ENCODE peak calls at places on chromosomes 7 and 10, in eight cellular contexts. One of them, this sample, is unnamed.

GRCh38 chr10:103100620-103101019 is 92.5 kb downstream of the NT5C2 start:
- ATAC-seq in PC-3: no peak
- ATAC-seq in activated T-helper 17 cell treated with anti-CD3 and anti-CD28 coated beads, Interleukin-2, amount 50 U/mL, for 72 hours: no peak
- ATAC-seq in aorta: no peak
- ATAC-seq in Right ventricle myocardium superior: no peak
- ATAC-seq in GM12878: no peak
- ATAC-seq in CD4-positive, alpha-beta T cell: no peak
- ATAC-seq in HCT116: no peak
- ATAC-seq in this sample: no peak

GRCh38 chr10:70271996-70272924 is 11.5 kb downstream of the NPFFR1 start:
- ATAC-seq in HCT116: peak; percentile 60
- ATAC-seq in GM12878: peak; percentile 10
- ATAC-seq in CD4-positive, alpha-beta T cell: peak; percentile 22
- ATAC-seq in PC-3: peak; percentile 17
- ATAC-seq in activated T-helper 17 cell treated with anti-CD3 and anti-CD28 coated beads, Interleukin-2, amount 50 U/mL, for 72 hours: peak; percentile 25
- ATAC-seq in Right ventricle myocardium superior: peak; percentile 43
- ATAC-seq in aorta: peak; percentile 64
- ATAC-seq in this sample: peak; percentile 34

GRCh38 chr7:157837047-157837446 is 500.2 kb downstream of the DNAJB6 start:
- ATAC-seq in GM12878: no peak
- ATAC-seq in activated T-helper 17 cell treated with anti-CD3 and anti-CD28 coated beads, Interleukin-2, amount 50 U/mL, for 72 hours: no peak
- ATAC-seq in CD4-positive, alpha-beta T cell: no peak
- ATAC-seq in PC-3: no peak
- ATAC-seq in Right ventricle myocardium superior: no peak
- ATAC-seq in HCT116: no peak
- ATAC-seq in aorta: no peak
- ATAC-seq in this sample: no peak

GRCh38 chr10:133088524-133089460 is 1.1 kb downstream of the ADGRA1 start:
- ATAC-seq in activated T-helper 17 cell treated with anti-CD3 and anti-CD28 coated beads, Interleukin-2, amount 50 U/mL, for 72 hours: no peak
- ATAC-seq in PC-3: no peak
- ATAC-seq in HCT116: no peak
- ATAC-seq in Right ventricle myocardium superior: no peak
- ATAC-seq in GM12878: no peak
- ATAC-seq in CD4-positive, alpha-beta T cell: no peak
- ATAC-seq in aorta: no peak
- ATAC-seq in this sample: no peak

GRCh38 chr7:155454183-155455112 is 3.5 kb upstream of the EN2 start:
- ATAC-seq in CD4-positive, alpha-beta T cell: no peak
- ATAC-seq in aorta: no peak
- ATAC-seq in GM12878: no peak
- ATAC-seq in PC-3: no peak
- ATAC-seq in HCT116: no peak
- ATAC-seq in activated T-helper 17 cell treated with anti-CD3 and anti-CD28 coated beads, Interleukin-2, amount 50 U/mL, for 72 hours: no peak
- ATAC-seq in Right ventricle myocardium superior: no peak
- ATAC-seq in this sample: no peak

GRCh38 chr10:62852961-62853702 is 37.0 kb upstream of the EGR2 start:
- ATAC-seq in activated T-helper 17 cell treated with anti-CD3 and anti-CD28 coated beads, Interleukin-2, amount 50 U/mL, for 72 hours: peak; percentile 46
- ATAC-seq in Right ventricle myocardium superior: no peak
- ATAC-seq in GM12878: peak; percentile 87
- ATAC-seq in PC-3: no peak
- ATAC-seq in HCT116: no peak
- ATAC-seq in CD4-positive, alpha-beta T cell: no peak
- ATAC-seq in aorta: no peak
- ATAC-seq in this sample: no peak

GRCh38 chr10:89373916-89374711 is 3.7 kb upstream of the IFIT1B start:
- ATAC-seq in aorta: peak; percentile 95
- ATAC-seq in PC-3: peak; percentile 90
- ATAC-seq in HCT116: no peak
- ATAC-seq in CD4-positive, alpha-beta T cell: no peak
- ATAC-seq in activated T-helper 17 cell treated with anti-CD3 and anti-CD28 coated beads, Interleukin-2, amount 50 U/mL, for 72 hours: no peak
- ATAC-seq in GM12878: no peak
- ATAC-seq in Right ventricle myocardium superior: peak; percentile 96
- ATAC-seq in this sample: peak; percentile 75

GRCh38 chr10:131031346-131031745 is 280.2 kb downstream of the TCERG1L start:
- ATAC-seq in aorta: no peak
- ATAC-seq in PC-3: no peak
- ATAC-seq in GM12878: no peak
- ATAC-seq in HCT116: no peak
- ATAC-seq in CD4-positive, alpha-beta T cell: no peak
- ATAC-seq in activated T-helper 17 cell treated with anti-CD3 and anti-CD28 coated beads, Interleukin-2, amount 50 U/mL, for 72 hours: no peak
- ATAC-seq in Right ventricle myocardium superior: no peak
- ATAC-seq in this sample: no peak

GRCh38 chr7:142745783-142746182 is 3.5 kb upstream of the PRSS1 start:
- ATAC-seq in aorta: no peak
- ATAC-seq in GM12878: no peak
- ATAC-seq in CD4-positive, alpha-beta T cell: no peak
- ATAC-seq in activated T-helper 17 cell treated with anti-CD3 and anti-CD28 coated beads, Interleukin-2, amount 50 U/mL, for 72 hours: no peak
- ATAC-seq in HCT116: no peak
- ATAC-seq in Right ventricle myocardium superior: no peak
- ATAC-seq in PC-3: no peak
- ATAC-seq in this sample: no peak

GRCh38 chr10:110618206-110618605 is 25.9 kb upstream of the RBM20 start:
- ATAC-seq in activated T-helper 17 cell treated with anti-CD3 and anti-CD28 coated beads, Interleukin-2, amount 50 U/mL, for 72 hours: peak; percentile 74
- ATAC-seq in aorta: no peak
- ATAC-seq in CD4-positive, alpha-beta T cell: no peak
- ATAC-seq in PC-3: no peak
- ATAC-seq in Right ventricle myocardium superior: no peak
- ATAC-seq in HCT116: no peak
- ATAC-seq in GM12878: no peak
- ATAC-seq in this sample: no peak

GRCh38 chr7:28516390-28517145 is 104.2 kb downstream of the CREB5 start:
- ATAC-seq in GM12878: no peak
- ATAC-seq in aorta: no peak
- ATAC-seq in PC-3: no peak
- ATAC-seq in activated T-helper 17 cell treated with anti-CD3 and anti-CD28 coated beads, Interleukin-2, amount 50 U/mL, for 72 hours: no peak
- ATAC-seq in Right ventricle myocardium superior: no peak
- ATAC-seq in HCT116: no peak
- ATAC-seq in CD4-positive, alpha-beta T cell: no peak
- ATAC-seq in this sample: no peak

GRCh38 chr7:116337800-116338199 is 127.5 kb downstream of the TES start:
- ATAC-seq in CD4-positive, alpha-beta T cell: no peak
- ATAC-seq in activated T-helper 17 cell treated with anti-CD3 and anti-CD28 coated beads, Interleukin-2, amount 50 U/mL, for 72 hours: no peak
- ATAC-seq in PC-3: peak; percentile 15
- ATAC-seq in HCT116: no peak
- ATAC-seq in Right ventricle myocardium superior: no peak
- ATAC-seq in GM12878: no peak
- ATAC-seq in aorta: no peak
- ATAC-seq in this sample: no peak

GRCh38 chr10:118238573-118239240 is 103.4 kb downstream of the FAM204A start:
- ATAC-seq in HCT116: no peak
- ATAC-seq in activated T-helper 17 cell treated with anti-CD3 and anti-CD28 coated beads, Interleukin-2, amount 50 U/mL, for 72 hours: no peak
- ATAC-seq in PC-3: peak; percentile 29
- ATAC-seq in GM12878: no peak
- ATAC-seq in Right ventricle myocardium superior: no peak
- ATAC-seq in aorta: no peak
- ATAC-seq in CD4-positive, alpha-beta T cell: no peak
- ATAC-seq in this sample: peak; percentile 45

GRCh38 chr10:73827346-73828089 is 16.1 kb upstream of the NDST2 start:
- ATAC-seq in HCT116: no peak
- ATAC-seq in PC-3: peak; percentile 96
- ATAC-seq in CD4-positive, alpha-beta T cell: no peak
- ATAC-seq in aorta: no peak
- ATAC-seq in Right ventricle myocardium superior: no peak
- ATAC-seq in GM12878: no peak
- ATAC-seq in activated T-helper 17 cell treated with anti-CD3 and anti-CD28 coated beads, Interleukin-2, amount 50 U/mL, for 72 hours: no peak
- ATAC-seq in this sample: peak; percentile 23

GRCh38 chr7:47945261-47946015 is 2.8 kb downstream of the PKD1L1 start:
- ATAC-seq in aorta: no peak
- ATAC-seq in CD4-positive, alpha-beta T cell: peak; percentile 54
- ATAC-seq in GM12878: peak; percentile 88
- ATAC-seq in HCT116: peak; percentile 84
- ATAC-seq in PC-3: peak; percentile 52
- ATAC-seq in Right ventricle myocardium superior: peak; percentile 40
- ATAC-seq in activated T-helper 17 cell treated with anti-CD3 and anti-CD28 coated beads, Interleukin-2, amount 50 U/mL, for 72 hours: peak; percentile 56
- ATAC-seq in this sample: peak; percentile 66

GRCh38 chr7:152876749-152877148 is 117.2 kb downstream of the ACTR3B start:
- ATAC-seq in PC-3: no peak
- ATAC-seq in activated T-helper 17 cell treated with anti-CD3 and anti-CD28 coated beads, Interleukin-2, amount 50 U/mL, for 72 hours: no peak
- ATAC-seq in GM12878: no peak
- ATAC-seq in Right ventricle myocardium superior: no peak
- ATAC-seq in aorta: no peak
- ATAC-seq in CD4-positive, alpha-beta T cell: no peak
- ATAC-seq in HCT116: no peak
- ATAC-seq in this sample: no peak

GRCh38 chr10:85917601-85918000 is 449.0 kb downstream of the GRID1 start:
- ATAC-seq in GM12878: no peak
- ATAC-seq in Right ventricle myocardium superior: no peak
- ATAC-seq in HCT116: no peak
- ATAC-seq in activated T-helper 17 cell treated with anti-CD3 and anti-CD28 coated beads, Interleukin-2, amount 50 U/mL, for 72 hours: no peak
- ATAC-seq in PC-3: no peak
- ATAC-seq in CD4-positive, alpha-beta T cell: no peak
- ATAC-seq in aorta: no peak
- ATAC-seq in this sample: no peak

This sample was measured in SK-N-SH treated with all-trans-retinoic acid at 6 μM for 48 hours.